ENCODE peak calls at places on chromosomes 6 and 20, in seven cellular contexts. One of them, this sample, is unnamed.

GRCh38 chr20:21703740-21704407 is 1.6 kb upstream of the PAX1 start:
- DNase-seq in iPS DF 6.9: no peak
- DNase-seq in PC-3: no peak
- DNase-seq in aorta: no peak
- DNase-seq in foreskin keratinocyte: no peak
- DNase-seq in caudate nucleus: no peak
- DNase-seq in upper lobe of right lung: no peak
- DNase-seq in this sample: no peak

GRCh38 chr6:150857062-150857905 is 8.2 kb upstream of the MTHFD1L start:
- DNase-seq in foreskin keratinocyte: peak; percentile 96
- DNase-seq in upper lobe of right lung: no peak
- DNase-seq in aorta: no peak
- DNase-seq in caudate nucleus: no peak
- DNase-seq in PC-3: peak; percentile 92
- DNase-seq in iPS DF 6.9: no peak
- DNase-seq in this sample: peak; percentile 61

GRCh38 chr20:49894073-49894470 is 21.3 kb downstream of the SPATA2 start:
- DNase-seq in foreskin keratinocyte: no peak
- DNase-seq in aorta: no peak
- DNase-seq in iPS DF 6.9: no peak
- DNase-seq in caudate nucleus: no peak
- DNase-seq in PC-3: no peak
- DNase-seq in upper lobe of right lung: no peak
- DNase-seq in this sample: no peak

GRCh38 chr6:30769088-30769852 is 24.9 kb upstream of the IER3 start:
- DNase-seq in aorta: peak; percentile 91
- DNase-seq in upper lobe of right lung: peak; percentile 80
- DNase-seq in PC-3: peak; percentile 96
- DNase-seq in iPS DF 6.9: no peak
- DNase-seq in foreskin keratinocyte: peak; percentile 96
- DNase-seq in caudate nucleus: peak; percentile 87
- DNase-seq in this sample: peak; percentile 87

GRCh38 chr20:1334761-1335160 is 5.8 kb upstream of the SDCBP2 start:
- DNase-seq in iPS DF 6.9: no peak
- DNase-seq in aorta: no peak
- DNase-seq in caudate nucleus: no peak
- DNase-seq in upper lobe of right lung: no peak
- DNase-seq in PC-3: no peak
- DNase-seq in foreskin keratinocyte: no peak
- DNase-seq in this sample: no peak

GRCh38 chr6:134636221-134636830 is 313.6 kb downstream of the ALDH8A1 start:
- DNase-seq in upper lobe of right lung: no peak
- DNase-seq in iPS DF 6.9: no peak
- DNase-seq in caudate nucleus: no peak
- DNase-seq in PC-3: no peak
- DNase-seq in foreskin keratinocyte: no peak
- DNase-seq in aorta: no peak
- DNase-seq in this sample: no peak

GRCh38 chr20:63497946-63498935 is 642 bp downstream of the EEF1A2 start:
- DNase-seq in caudate nucleus: peak; percentile 49
- DNase-seq in foreskin keratinocyte: no peak
- DNase-seq in aorta: peak; percentile 82
- DNase-seq in iPS DF 6.9: no peak
- DNase-seq in upper lobe of right lung: peak; percentile 69
- DNase-seq in PC-3: peak; percentile 73
- DNase-seq in this sample: no peak

GRCh38 chr6:139852484-139853140 is 478.2 kb upstream of the CITED2 start:
- DNase-seq in upper lobe of right lung: no peak
- DNase-seq in caudate nucleus: no peak
- DNase-seq in iPS DF 6.9: no peak
- DNase-seq in PC-3: peak; percentile 32
- DNase-seq in foreskin keratinocyte: peak; percentile 15
- DNase-seq in aorta: no peak
- DNase-seq in this sample: no peak

GRCh38 chr20:17637985-17638640 is 43.9 kb downstream of the RRBP1 start:
- DNase-seq in caudate nucleus: no peak
- DNase-seq in foreskin keratinocyte: no peak
- DNase-seq in iPS DF 6.9: no peak
- DNase-seq in upper lobe of right lung: no peak
- DNase-seq in PC-3: no peak
- DNase-seq in aorta: no peak
- DNase-seq in this sample: no peak

GRCh38 chr20:53677447-53678314 is 84.0 kb upstream of the ZNF217 start:
- DNase-seq in aorta: no peak
- DNase-seq in PC-3: no peak
- DNase-seq in caudate nucleus: peak; percentile 16
- DNase-seq in iPS DF 6.9: no peak
- DNase-seq in upper lobe of right lung: peak; percentile 38
- DNase-seq in foreskin keratinocyte: no peak
- DNase-seq in this sample: no peak

GRCh38 chr6:144580771-144581170 is 295.6 kb downstream of the UTRN start:
- DNase-seq in aorta: no peak
- DNase-seq in foreskin keratinocyte: no peak
- DNase-seq in caudate nucleus: no peak
- DNase-seq in iPS DF 6.9: no peak
- DNase-seq in upper lobe of right lung: no peak
- DNase-seq in PC-3: no peak
- DNase-seq in this sample: no peak

GRCh38 chr6:62775427-62776022 is 435.7 kb upstream of the FKBP1C start:
- DNase-seq in PC-3: peak; percentile 25
- DNase-seq in iPS DF 6.9: peak; percentile 4
- DNase-seq in upper lobe of right lung: no peak
- DNase-seq in foreskin keratinocyte: no peak
- DNase-seq in caudate nucleus: no peak
- DNase-seq in aorta: no peak
- DNase-seq in this sample: no peak

GRCh38 chr6:56902551-56903464 is 52.1 kb upstream of the BEND6 start:
- DNase-seq in aorta: no peak
- DNase-seq in iPS DF 6.9: no peak
- DNase-seq in upper lobe of right lung: no peak
- DNase-seq in foreskin keratinocyte: no peak
- DNase-seq in PC-3: peak; percentile 72
- DNase-seq in caudate nucleus: peak; percentile 26
- DNase-seq in this sample: no peak

GRCh38 chr6:158316022-158316421 is 3.8 kb downstream of the TULP4 start:
- DNase-seq in foreskin keratinocyte: peak; percentile 68
- DNase-seq in caudate nucleus: no peak
- DNase-seq in aorta: no peak
- DNase-seq in upper lobe of right lung: no peak
- DNase-seq in iPS DF 6.9: no peak
- DNase-seq in PC-3: peak; percentile 61
- DNase-seq in this sample: peak; percentile 40

GRCh38 chr20:61804896-61805295 is 260.8 kb downstream of the TAF4 start:
- DNase-seq in iPS DF 6.9: no peak
- DNase-seq in upper lobe of right lung: peak; percentile 40
- DNase-seq in caudate nucleus: no peak
- DNase-seq in foreskin keratinocyte: no peak
- DNase-seq in aorta: peak; percentile 51
- DNase-seq in PC-3: no peak
- DNase-seq in this sample: no peak

GRCh38 chr6:11764250-11764604 is 14.4 kb downstream of the ADTRP start:
- DNase-seq in upper lobe of right lung: no peak
- DNase-seq in foreskin keratinocyte: no peak
- DNase-seq in aorta: no peak
- DNase-seq in caudate nucleus: no peak
- DNase-seq in iPS DF 6.9: no peak
- DNase-seq in PC-3: no peak
- DNase-seq in this sample: no peak

GRCh38 chr6:89217308-89217999 is at the start of gene GABRR1:
- DNase-seq in caudate nucleus: no peak
- DNase-seq in PC-3: no peak
- DNase-seq in upper lobe of right lung: no peak
- DNase-seq in foreskin keratinocyte: no peak
- DNase-seq in aorta: no peak
- DNase-seq in iPS DF 6.9: no peak
- DNase-seq in this sample: no peak

GRCh38 chr6:145631374-145631773 is 103.9 kb downstream of the EPM2A start:
- DNase-seq in PC-3: no peak
- DNase-seq in caudate nucleus: no peak
- DNase-seq in iPS DF 6.9: no peak
- DNase-seq in upper lobe of right lung: no peak
- DNase-seq in foreskin keratinocyte: no peak
- DNase-seq in aorta: no peak
- DNase-seq in this sample: no peak

GRCh38 chr6:112956696-112957525 is 609.8 kb downstream of the RFPL4B start:
- DNase-seq in caudate nucleus: no peak
- DNase-seq in foreskin keratinocyte: no peak
- DNase-seq in iPS DF 6.9: no peak
- DNase-seq in PC-3: peak; percentile 40
- DNase-seq in aorta: no peak
- DNase-seq in upper lobe of right lung: no peak
- DNase-seq in this sample: no peak

GRCh38 chr20:62846528-62846890 is 15.1 kb downstream of the TCFL5 start:
- DNase-seq in caudate nucleus: no peak
- DNase-seq in foreskin keratinocyte: no peak
- DNase-seq in upper lobe of right lung: no peak
- DNase-seq in aorta: no peak
- DNase-seq in iPS DF 6.9: no peak
- DNase-seq in PC-3: no peak
- DNase-seq in this sample: no peak

GRCh38 chr6:123333000-123333756 is 303.6 kb downstream of the TRDN start:
- DNase-seq in iPS DF 6.9: no peak
- DNase-seq in upper lobe of right lung: no peak
- DNase-seq in foreskin keratinocyte: no peak
- DNase-seq in aorta: no peak
- DNase-seq in caudate nucleus: no peak
- DNase-seq in PC-3: no peak
- DNase-seq in this sample: no peak

GRCh38 chr20:63098195-63098810 is 91.5 kb upstream of the BHLHE23 start:
- DNase-seq in foreskin keratinocyte: no peak
- DNase-seq in caudate nucleus: no peak
- DNase-seq in iPS DF 6.9: no peak
- DNase-seq in PC-3: no peak
- DNase-seq in upper lobe of right lung: peak; percentile 20
- DNase-seq in aorta: no peak
- DNase-seq in this sample: no peak

GRCh38 chr20:63553251-63553932 is 567 bp upstream of the FNDC11 start:
- DNase-seq in iPS DF 6.9: peak; percentile 73
- DNase-seq in caudate nucleus: peak; percentile 47
- DNase-seq in PC-3: peak; percentile 83
- DNase-seq in foreskin keratinocyte: peak; percentile 52
- DNase-seq in upper lobe of right lung: peak; percentile 87
- DNase-seq in aorta: peak; percentile 94
- DNase-seq in this sample: no peak

DNA sequence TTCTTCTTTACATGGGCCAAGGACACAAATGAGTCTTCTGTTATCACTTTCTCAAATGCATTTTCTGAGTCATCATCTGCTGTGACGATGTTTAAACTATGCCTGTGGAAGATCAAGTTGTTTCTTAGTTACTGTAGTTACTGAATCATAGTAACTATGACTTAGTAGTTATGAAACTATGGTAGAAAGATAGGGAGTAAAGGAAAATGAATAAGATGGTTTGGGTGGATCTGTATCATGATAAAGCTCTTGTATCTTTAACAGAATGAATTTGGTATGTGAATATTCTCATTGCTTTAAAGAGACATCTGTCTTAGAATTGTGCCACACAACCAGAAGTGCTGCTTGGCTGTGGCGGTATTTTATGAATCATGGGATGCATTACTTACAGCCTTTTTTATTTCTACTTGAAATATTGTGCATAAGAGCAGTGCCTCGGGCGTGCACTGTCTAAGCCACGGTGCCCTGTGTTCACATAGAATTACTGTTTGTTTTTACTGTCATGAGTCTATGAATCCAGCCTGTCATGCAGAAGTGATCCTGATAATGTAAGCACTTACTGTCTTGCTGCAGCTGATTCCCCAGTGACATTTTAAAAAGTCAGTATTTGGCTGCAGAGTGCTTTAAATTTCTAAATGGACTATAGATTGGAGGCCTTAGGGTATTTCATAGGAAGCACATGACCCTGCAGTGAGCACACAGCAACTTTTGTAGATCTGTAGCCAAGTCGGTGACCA is 215.2 kb downstream of the TMEM242 start:
- DNase-seq in PC-3: peak; percentile 82
- DNase-seq in caudate nucleus: peak; percentile 44
- DNase-seq in foreskin keratinocyte: peak; percentile 80
- DNase-seq in iPS DF 6.9: no peak
- DNase-seq in upper lobe of right lung: no peak
- DNase-seq in aorta: no peak
- DNase-seq in this sample: peak; percentile 51
- H3K27ac ChIP-seq in PC-3: peak overlapping the region; percentile 79
- H3K27ac ChIP-seq in caudate nucleus: peak overlapping the region; percentile 33
- H3K27ac ChIP-seq in foreskin keratinocyte: peak overlapping the region; percentile 56
- H3K27ac ChIP-seq in iPS DF 6.9: no peak overlapping the region
- H3K27ac ChIP-seq in upper lobe of right lung: no peak overlapping the region
- H3K27ac ChIP-seq in aorta: no peak overlapping the region
- H3K27ac ChIP-seq in this sample: peak overlapping the region; percentile 27

DNA sequence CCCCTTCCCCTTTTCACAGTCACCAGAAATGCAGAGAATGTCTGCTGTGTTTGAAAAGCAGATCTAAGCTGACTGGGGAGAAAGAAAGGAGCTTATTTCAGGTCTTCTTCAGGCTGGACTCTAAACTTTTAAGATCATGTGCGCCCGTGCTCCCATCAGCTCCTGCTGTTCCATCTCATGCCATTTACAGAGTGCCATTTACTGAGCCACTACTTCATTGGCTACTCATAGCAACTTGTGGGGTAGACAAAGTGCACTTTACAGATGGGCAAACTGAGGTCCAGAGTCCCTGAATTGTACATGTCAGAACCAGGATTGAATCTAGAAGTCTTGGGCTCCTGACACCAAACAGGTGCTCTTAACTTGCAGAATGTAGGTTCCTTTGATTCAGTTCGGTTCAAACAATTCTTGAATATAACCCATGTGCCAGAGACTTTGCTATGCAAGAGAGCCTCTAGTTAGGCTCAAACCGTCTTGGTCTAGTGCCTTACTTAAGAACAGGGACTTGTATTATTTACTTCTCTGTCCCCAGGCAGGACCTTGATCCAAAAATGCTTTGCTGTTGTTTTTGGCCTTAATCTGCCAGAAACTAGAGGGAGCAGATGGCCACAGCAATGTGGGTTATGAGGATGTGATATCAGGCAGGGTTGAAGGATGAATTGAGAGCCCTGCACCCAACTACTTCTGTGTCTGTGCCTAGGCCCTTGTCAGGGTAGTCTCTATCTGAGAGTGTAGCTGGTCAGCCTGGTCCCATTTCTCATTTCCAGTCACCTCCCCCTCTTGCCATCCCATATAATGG is 56.4 kb downstream of the RALY start:
- DNase-seq in upper lobe of right lung: no peak
- DNase-seq in caudate nucleus: no peak
- DNase-seq in PC-3: no peak
- DNase-seq in foreskin keratinocyte: no peak
- DNase-seq in aorta: no peak
- DNase-seq in iPS DF 6.9: no peak
- DNase-seq in this sample: no peak
- H3K27ac ChIP-seq in upper lobe of right lung: no peak overlapping the region
- H3K27ac ChIP-seq in caudate nucleus: no peak overlapping the region
- H3K27ac ChIP-seq in PC-3: no peak overlapping the region
- H3K27ac ChIP-seq in foreskin keratinocyte: no peak overlapping the region
- H3K27ac ChIP-seq in aorta: no peak overlapping the region
- H3K27ac ChIP-seq in iPS DF 6.9: no peak overlapping the region
- H3K27ac ChIP-seq in this sample: no peak overlapping the region

GRCh38 chr6:140980265-140980887 is 1152.3 kb upstream of the GJE1 start:
- DNase-seq in foreskin keratinocyte: no peak
- DNase-seq in upper lobe of right lung: no peak
- DNase-seq in caudate nucleus: no peak
- DNase-seq in PC-3: no peak
- DNase-seq in aorta: no peak
- DNase-seq in iPS DF 6.9: no peak
- DNase-seq in this sample: no peak
- H3K27ac ChIP-seq in foreskin keratinocyte: no peak overlapping the region
- H3K27ac ChIP-seq in upper lobe of right lung: peak overlapping the region; percentile 24
- H3K27ac ChIP-seq in caudate nucleus: no peak overlapping the region
- H3K27ac ChIP-seq in PC-3: no peak overlapping the region
- H3K27ac ChIP-seq in aorta: no peak overlapping the region
- H3K27ac ChIP-seq in iPS DF 6.9: no peak overlapping the region
- H3K27ac ChIP-seq in this sample: peak overlapping the region; percentile 0

GRCh38 chr6:73649783-73650182 is 4.0 kb downstream of the SLC17A5 start:
- DNase-seq in foreskin keratinocyte: no peak
- DNase-seq in caudate nucleus: no peak
- DNase-seq in upper lobe of right lung: no peak
- DNase-seq in iPS DF 6.9: no peak
- DNase-seq in PC-3: no peak
- DNase-seq in aorta: no peak
- DNase-seq in this sample: no peak
- H3K27ac ChIP-seq in foreskin keratinocyte: no peak overlapping the region
- H3K27ac ChIP-seq in caudate nucleus: no peak overlapping the region
- H3K27ac ChIP-seq in upper lobe of right lung: no peak overlapping the region
- H3K27ac ChIP-seq in iPS DF 6.9: no peak overlapping the region
- H3K27ac ChIP-seq in PC-3: no peak overlapping the region
- H3K27ac ChIP-seq in aorta: no peak overlapping the region
- H3K27ac ChIP-seq in this sample: no peak overlapping the region

This sample was measured in epithelial cell of prostate.